ENCODE peak calls at places on chromosomes 5 and 9, in five cellular contexts. P, S, N, L and J are unnamed samples.

GRCh38 chr9:68719847-68720246 is 14.8 kb downstream of the PIP5K1B start:
- DNase-seq in S (no peak), P (no peak), N (no peak), L (no peak), J (no peak)

GRCh38 chr5:173629628-173630027 is 13.2 kb upstream of the BOD1 start:
- DNase-seq in N (no peak), L (peak), S (no peak), P (no peak), J (no peak)

GRCh38 chr5:40904205-40904993 is 4.9 kb upstream of the C7 start:
- DNase-seq in P (peak), L (peak), N (peak), S (no peak), J (no peak)

GRCh38 chr5:31530541-31531265 is 1.2 kb downstream of the DROSHA start:
- DNase-seq in L (no peak), S (no peak), N (no peak), P (no peak), J (no peak)

GRCh38 chr5:34749431-34749872 is 89.5 kb upstream of the TTC23L start:
- DNase-seq in S (no peak), P (peak), N (no peak), L (no peak), J (no peak)

GRCh38 chr5:104353371-104353770 is 790.8 kb upstream of the NUDT12 start:
- DNase-seq in L (no peak), N (no peak), S (no peak), P (no peak), J (no peak)

GRCh38 chr5:96734871-96735325 is 72.7 kb downstream of the CAST start:
- DNase-seq in P (no peak), N (no peak), S (no peak), L (no peak), J (peak)

GRCh38 chr9:133522073-133522910 is 2.5 kb downstream of the MYMK start:
- DNase-seq in L (no peak), P (no peak), N (no peak), S (no peak), J (no peak)

GRCh38 chr9:80435591-80435990 is 863.8 kb downstream of the TLE4 start:
- DNase-seq in S (no peak), P (no peak), L (no peak), N (no peak), J (no peak)

GRCh38 chr5:90226433-90227099 is 183.0 kb downstream of the CETN3 start:
- DNase-seq in P (no peak), N (no peak), L (no peak), S (no peak), J (no peak)

GRCh38 chr5:88269222-88269771 is 652 bp upstream of the TMEM161B start:
- DNase-seq in N (peak), L (peak), S (no peak), P (no peak), J (no peak)

GRCh38 chr9:107767711-107768110 is 278.1 kb upstream of the KLF4 start:
- DNase-seq in L (no peak), P (no peak), N (no peak), S (no peak), J (no peak)

GRCh38 chr5:112216140-112216539 is 202.9 kb downstream of the EPB41L4A start:
- DNase-seq in P (no peak), L (no peak), N (no peak), S (no peak), J (no peak)

GRCh38 chr9:122315534-122315933 is 50.9 kb downstream of the MRRF start:
- DNase-seq in L (no peak), N (no peak), S (no peak), P (no peak), J (no peak)

GRCh38 chr5:54794437-54794970 is 190.9 kb downstream of the ESM1 start:
- DNase-seq in S (no peak), N (no peak), P (no peak), L (no peak), J (no peak)

GRCh38 chr5:143775258-143775657 is 36.7 kb upstream of the HMHB1 start:
- DNase-seq in S (no peak), L (no peak), P (no peak), N (no peak), J (peak)

GRCh38 chr5:150734579-150735384 is 24.0 kb downstream of the DCTN4 start:
- DNase-seq in L (no peak), P (no peak), N (no peak), S (no peak), J (no peak)

GRCh38 chr9:122389799-122390481 is 19.1 kb downstream of the PTGS1 start:
- DNase-seq in P (no peak), N (no peak), S (no peak), L (no peak), J (peak)

GRCh38 chr5:173573126-173573960 is 43.1 kb downstream of the BOD1 start:
- DNase-seq in P (no peak), N (peak), S (peak), L (peak), J (no peak)

GRCh38 chr9:83034587-83034986 is 28.4 kb downstream of the RASEF start:
- DNase-seq in P (no peak), S (no peak), L (no peak), N (peak), J (no peak)

GRCh38 chr5:107124376-107124775 is 546.4 kb downstream of the EFNA5 start:
- DNase-seq in P (no peak), N (no peak), S (no peak), L (no peak), J (no peak)

GRCh38 chr9:123187131-123187530 is 81.3 kb downstream of the STRBP start:
- DNase-seq in P (no peak), S (no peak), L (no peak), N (no peak), J (no peak)

GRCh38 chr5:85109616-85110015 is 724.9 kb upstream of the EDIL3 start:
- DNase-seq in S (no peak), P (no peak), N (no peak), L (no peak), J (no peak)

GRCh38 chr9:1018121-1018520 is 32.0 kb upstream of the DMRT2 start:
- DNase-seq in N (peak), P (no peak), S (no peak), L (no peak), J (no peak)

GRCh38 chr5:170628028-170628427 is 124.2 kb downstream of the KCNIP1 start:
- DNase-seq in P (no peak), S (no peak), N (no peak), L (no peak), J (no peak)

GRCh38 chr9:74672237-74672636 is 175.1 kb downstream of the RORB start:
- DNase-seq in P (no peak), S (no peak), L (no peak), N (no peak), J (peak)

GRCh38 chr9:64773491-64773931 is 511.5 kb downstream of the FOXD4L5 start:
- DNase-seq in P (no peak), N (no peak), S (no peak), L (no peak), J (no peak)

GRCh38 chr5:157354825-157355224 is 88.9 kb downstream of the CYFIP2 start:
- DNase-seq in N (no peak), L (peak), S (no peak), P (no peak), J (no peak)

GRCh38 chr5:144697847-144698262 is 527.2 kb downstream of the KCTD16 start:
- DNase-seq in P (peak), L (no peak), N (peak), S (no peak), J (peak)

GRCh38 chr9:12738296-12738695 is 36.5 kb upstream of the LURAP1L start:
- DNase-seq in P (no peak), L (no peak), S (no peak), N (no peak), J (no peak)

GRCh38 chr9:3954228-3954949 is 345.5 kb downstream of the GLIS3 start:
- DNase-seq in S (no peak), L (no peak), N (no peak), P (no peak), J (no peak)

GRCh38 chr9:109450346-109450745 is 47.8 kb downstream of the PTPN3 start:
- DNase-seq in S (no peak), L (no peak), P (no peak), N (no peak), J (no peak)

GRCh38 chr5:109063223-109063622 is 315.5 kb downstream of the FER start:
- DNase-seq in L (no peak), S (no peak), N (no peak), P (no peak), J (no peak)